ENCODE peak calls at places on chromosomes 7 and 10, in ten cellular contexts. F, R, Y, N, H, G, X, Q, I and U are unnamed samples.

GRCh38 chr10:27805215-27805614 is 59.6 kb upstream of the MKX start:
- DNase-seq in F (no peak), R (no peak), Y (no peak), N (no peak), H (no peak), G (no peak), X (no peak), Q (no peak), I (no peak), U (no peak)

GRCh38 chr7:425794-426188 is 93.9 kb downstream of the PDGFA start:
- DNase-seq in F (no peak), R (no peak), Y (no peak), N (no peak), H (no peak), G (no peak), X (no peak), Q (no peak), I (no peak), U (no peak)

GRCh38 chr10:17808971-17809841 is at the start of gene MRC1:
- DNase-seq in F (no peak), R (no peak), Y (no peak), N (no peak), H (no peak), G (no peak), X (no peak), Q (no peak), I (no peak), U (no peak)

GRCh38 chr7:143884978-143885559 is 16.9 kb downstream of the TCAF1 start:
- DNase-seq in F (peak; percentile 55), R (peak; percentile 85), Y (peak; percentile 81), N (no peak), H (no peak), G (peak; percentile 57), X (no peak), Q (no peak), I (no peak), U (no peak)

GRCh38 chr10:58818889-58819288 is 306.2 kb downstream of the BICC1 start:
- DNase-seq in F (no peak), R (peak; percentile 86), Y (no peak), N (no peak), H (no peak), G (no peak), X (no peak), Q (peak; percentile 33), I (peak; percentile 17), U (no peak)

GRCh38 chr7:41573017-41573416 is 129.9 kb downstream of the INHBA start:
- DNase-seq in F (no peak), R (peak; percentile 13), Y (no peak), N (no peak), H (no peak), G (peak; percentile 36), X (no peak), Q (peak; percentile 80), I (peak; percentile 57), U (no peak)

GRCh38 chr10:92591550-92592140 is 1.3 kb upstream of the KIF11 start:
- DNase-seq in F (peak; percentile 95), R (peak; percentile 97), Y (peak; percentile 86), N (peak; percentile 97), H (peak; percentile 95), G (peak; percentile 96), X (peak; percentile 87), Q (peak; percentile 92), I (peak; percentile 96), U (peak; percentile 76)

GRCh38 chr7:45973725-45974532 is 52.9 kb upstream of the IGFBP3 start:
- DNase-seq in F (no peak), R (peak; percentile 67), Y (no peak), N (no peak), H (no peak), G (peak; percentile 45), X (peak; percentile 100), Q (peak; percentile 82), I (peak; percentile 8), U (no peak)

GRCh38 chr7:158428842-158429753 is 158.5 kb downstream of the PTPRN2 start:
- DNase-seq in F (no peak), R (no peak), Y (no peak), N (no peak), H (no peak), G (no peak), X (peak; percentile 27), Q (no peak), I (no peak), U (no peak)

GRCh38 chr7:51644216-51644615 is 327.6 kb upstream of the COBL start:
- DNase-seq in F (no peak), R (no peak), Y (no peak), N (peak; percentile 62), H (no peak), G (no peak), X (no peak), Q (no peak), I (no peak), U (no peak)

GRCh38 chr10:82409671-82410070 is 534.7 kb downstream of the NRG3 start:
- DNase-seq in F (no peak), R (no peak), Y (no peak), N (no peak), H (peak; percentile 89), G (no peak), X (no peak), Q (no peak), I (no peak), U (no peak)

GRCh38 chr7:47510192-47510591 is 71.7 kb downstream of the TNS3 start:
- DNase-seq in F (no peak), R (no peak), Y (no peak), N (no peak), H (no peak), G (no peak), X (no peak), Q (no peak), I (no peak), U (no peak)

GRCh38 chr7:47446871-47447466 is 134.9 kb downstream of the TNS3 start:
- DNase-seq in F (no peak), R (no peak), Y (no peak), N (no peak), H (no peak), G (peak; percentile 66), X (no peak), Q (peak; percentile 82), I (no peak), U (no peak)

GRCh38 chr10:129031233-129032150 is 435.5 kb upstream of the MGMT start:
- DNase-seq in F (peak; percentile 54), R (peak; percentile 77), Y (no peak), N (no peak), H (peak; percentile 24), G (peak; percentile 64), X (peak; percentile 49), Q (peak; percentile 10), I (peak; percentile 2), U (peak; percentile 5)

GRCh38 chr7:117208257-117208656 is 114.6 kb downstream of the WNT2 start:
- DNase-seq in F (no peak), R (no peak), Y (no peak), N (no peak), H (no peak), G (no peak), X (no peak), Q (no peak), I (no peak), U (no peak)

GRCh38 chr7:55130554-55131198 is 111.9 kb downstream of the EGFR start:
- DNase-seq in F (no peak), R (peak; percentile 83), Y (no peak), N (no peak), H (no peak), G (peak; percentile 95), X (no peak), Q (peak; percentile 97), I (no peak), U (no peak)

GRCh38 chr10:7410800-7411670 is at the start of gene SFMBT2:
- DNase-seq in F (peak; percentile 75), R (peak; percentile 76), Y (no peak), N (peak; percentile 73), H (peak; percentile 77), G (peak; percentile 71), X (no peak), Q (peak; percentile 58), I (no peak), U (no peak)

GRCh38 chr7:157687845-157688244 is 351.0 kb downstream of the DNAJB6 start:
- DNase-seq in F (no peak), R (no peak), Y (no peak), N (no peak), H (no peak), G (no peak), X (no peak), Q (no peak), I (no peak), U (no peak)

GRCh38 chr7:55576753-55577152 is 4.5 kb upstream of the VOPP1 start:
- DNase-seq in F (no peak), R (no peak), Y (no peak), N (no peak), H (no peak), G (no peak), X (no peak), Q (no peak), I (no peak), U (no peak)

GRCh38 chr10:131494451-131494850 is 182.9 kb upstream of the TCERG1L start:
- DNase-seq in F (no peak), R (no peak), Y (no peak), N (no peak), H (no peak), G (no peak), X (no peak), Q (no peak), I (no peak), U (no peak)

GRCh38 chr10:507908-508444 is 181.5 kb downstream of the DIP2C start:
- DNase-seq in F (no peak), R (no peak), Y (no peak), N (no peak), H (no peak), G (no peak), X (no peak), Q (no peak), I (no peak), U (no peak)

GRCh38 chr10:84590794-84591193 is 262.4 kb downstream of the CCSER2 start:
- DNase-seq in F (no peak), R (no peak), Y (no peak), N (no peak), H (no peak), G (peak; percentile 8), X (no peak), Q (no peak), I (no peak), U (no peak)

GRCh38 chr10:5484205-5484604 is 15.2 kb downstream of the CALML5 start:
- DNase-seq in F (no peak), R (no peak), Y (no peak), N (no peak), H (no peak), G (peak; percentile 43), X (no peak), Q (peak; percentile 48), I (no peak), U (no peak)

GRCh38 chr7:24975647-24976260 is 4.2 kb downstream of the OSBPL3 start:
- DNase-seq in F (no peak), R (no peak), Y (no peak), N (no peak), H (no peak), G (peak; percentile 48), X (no peak), Q (peak; percentile 34), I (no peak), U (no peak)

GRCh38 chr10:66719483-66719882 is 206.4 kb upstream of the LRRTM3 start:
- DNase-seq in F (no peak), R (no peak), Y (no peak), N (no peak), H (no peak), G (no peak), X (no peak), Q (no peak), I (no peak), U (no peak)

GRCh38 chr7:36216063-36216684 is 63.1 kb downstream of the EEPD1 start:
- DNase-seq in F (no peak), R (peak; percentile 44), Y (no peak), N (no peak), H (no peak), G (peak; percentile 24), X (no peak), Q (no peak), I (no peak), U (no peak)

GRCh38 chr7:75937958-75938786 is 23.2 kb downstream of the POR start:
- DNase-seq in F (no peak), R (peak; percentile 91), Y (no peak), N (peak; percentile 58), H (no peak), G (peak; percentile 93), X (peak; percentile 89), Q (peak; percentile 98), I (no peak), U (no peak)

GRCh38 chr7:5041047-5041446 is 4.6 kb upstream of the RBAK start:
- DNase-seq in F (no peak), R (no peak), Y (no peak), N (no peak), H (no peak), G (no peak), X (no peak), Q (no peak), I (no peak), U (no peak)